ENCODE peak calls at places on chromosomes 3 and 15, in seven cellular contexts. Q, D, R, K, X, C and O are unnamed samples.

GRCh38 chr3:8639585-8639984 is 5.0 kb downstream of the SSUH2 start:
- DNase-seq in D (no peak), Q (no peak), K (no peak), X (no peak), C (no peak), R (no peak), O (no peak)

GRCh38 chr3:87298111-87298718 is 21.8 kb upstream of the POU1F1 start:
- DNase-seq in D (peak), K (peak), R (no peak), X (peak), Q (peak), C (no peak), O (no peak)

GRCh38 chr3:159782724-159783421 is 205.8 kb upstream of the IL12A start:
- DNase-seq in D (no peak), C (no peak), K (no peak), Q (no peak), R (no peak), X (no peak), O (no peak)

GRCh38 chr3:10464068-10464434 is 41.3 kb downstream of the ATP2B2 start:
- DNase-seq in D (no peak), X (no peak), R (no peak), Q (no peak), K (no peak), C (no peak), O (no peak)

GRCh38 chr3:11914041-11914440 is 67.4 kb upstream of the TAMM41 start:
- DNase-seq in Q (no peak), R (no peak), C (no peak), K (no peak), X (no peak), D (no peak), O (no peak)

GRCh38 chr15:92457642-92458041 is 64.0 kb downstream of the ST8SIA2 start:
- DNase-seq in R (no peak), C (no peak), Q (no peak), D (no peak), X (no peak), K (no peak), O (no peak)

GRCh38 chr15:78960308-78960707 is 15.5 kb upstream of the CTSH start:
- DNase-seq in D (no peak), C (no peak), X (no peak), Q (no peak), K (no peak), R (no peak), O (no peak)

GRCh38 chr15:67067161-67067853 is 1.9 kb downstream of the SMAD3 start:
- DNase-seq in Q (no peak), R (no peak), X (no peak), K (peak), D (no peak), C (no peak), O (no peak)

GRCh38 chr15:76905855-76906254 is 715 bp upstream of the SCAPER start:
- DNase-seq in K (no peak), Q (no peak), D (no peak), X (no peak), C (no peak), R (no peak), O (no peak)

GRCh38 chr15:40436892-40437753 is 3.6 kb upstream of the BAHD1 start:
- DNase-seq in K (peak), C (no peak), D (no peak), Q (no peak), R (no peak), X (no peak), O (no peak)

GRCh38 chr3:185537369-185537970 is 14.9 kb downstream of the LIPH start:
- DNase-seq in C (peak), D (peak), K (peak), X (no peak), Q (peak), R (peak), O (peak)

GRCh38 chr3:17979248-17979647 is 236.8 kb upstream of the TBC1D5 start:
- DNase-seq in X (no peak), K (peak), Q (no peak), D (no peak), R (no peak), C (no peak), O (no peak)

GRCh38 chr3:179045719-179046402 is 25.7 kb downstream of the ZMAT3 start:
- DNase-seq in Q (no peak), R (no peak), K (no peak), X (no peak), D (no peak), C (no peak), O (no peak)

GRCh38 chr3:55000546-55000945 is 72.7 kb upstream of the LRTM1 start:
- DNase-seq in Q (peak), C (peak), D (peak), X (peak), K (no peak), R (no peak), O (no peak)

GRCh38 chr3:139307601-139308146 is 36.1 kb upstream of the MRPS22 start:
- DNase-seq in C (no peak), R (no peak), X (no peak), K (no peak), D (no peak), Q (no peak), O (no peak)

GRCh38 chr3:158789592-158789991 is 12.3 kb upstream of the MFSD1 start:
- DNase-seq in C (no peak), K (no peak), D (no peak), R (no peak), Q (peak), X (no peak), O (no peak)

GRCh38 chr3:177830411-177830849 is 633.1 kb upstream of the TBL1XR1 start:
- DNase-seq in R (no peak), X (no peak), K (no peak), C (no peak), D (peak), Q (peak), O (peak)

GRCh38 chr3:181461381-181461780 is 250.3 kb upstream of the SOX2 start:
- DNase-seq in Q (no peak), D (no peak), K (no peak), C (no peak), X (no peak), R (no peak), O (no peak)

GRCh38 chr15:55869660-55870059 is 123.8 kb downstream of the NEDD4 start:
- DNase-seq in D (no peak), R (no peak), Q (no peak), K (no peak), X (no peak), C (no peak), O (no peak)

GRCh38 chr3:148078659-148079058 is 619.0 kb upstream of the AGTR1 start:
- DNase-seq in X (no peak), D (no peak), R (no peak), C (no peak), K (no peak), Q (no peak), O (no peak)

GRCh38 chr3:152964901-152965609 is 130.1 kb downstream of the P2RY1 start:
- DNase-seq in R (no peak), C (no peak), Q (no peak), X (no peak), K (no peak), D (no peak), O (no peak)

GRCh38 chr3:163261056-163261455 is 1764.4 kb downstream of the OTOL1 start:
- DNase-seq in C (no peak), Q (no peak), D (no peak), K (no peak), X (no peak), R (no peak), O (no peak)

GRCh38 chr15:70701891-70702568 is 61.3 kb downstream of the UACA start:
- DNase-seq in D (peak), X (no peak), K (no peak), C (no peak), Q (peak), R (no peak), O (no peak)

GRCh38 chr15:70698991-70699390 is 64.4 kb downstream of the UACA start:
- DNase-seq in C (no peak), K (no peak), R (no peak), D (peak), X (no peak), Q (no peak), O (no peak)

GRCh38 chr15:70702584-70702983 is 60.8 kb downstream of the UACA start:
- DNase-seq in K (no peak), D (no peak), X (no peak), Q (no peak), R (no peak), C (no peak), O (no peak)

GRCh38 chr15:70698412-70698811 is 64.9 kb downstream of the UACA start:
- DNase-seq in R (no peak), K (no peak), C (no peak), X (no peak), Q (no peak), D (no peak), O (no peak)

DNA sequence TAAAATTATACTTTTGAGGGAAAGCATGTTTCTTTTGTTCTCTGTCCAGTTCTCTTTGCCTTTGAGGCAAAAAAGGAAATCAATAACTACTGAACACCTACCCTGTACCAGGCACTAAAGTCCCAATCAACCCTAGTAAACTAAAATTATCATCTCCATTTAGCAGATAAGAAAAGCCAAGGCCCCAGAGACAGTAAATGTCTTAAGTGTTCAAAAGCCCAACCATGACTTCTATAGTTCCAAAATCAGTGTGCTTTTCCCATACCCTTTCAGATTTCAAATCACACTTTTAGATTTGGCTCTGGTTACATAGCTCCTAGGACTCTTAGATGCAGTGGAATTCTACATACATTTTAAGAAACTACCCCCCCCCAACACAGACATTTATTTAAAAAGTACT is 63.5 kb downstream of the UACA start:
- DNase-seq in Q (no peak), K (no peak), X (no peak), D (no peak), R (no peak), C (no peak), O (no peak)
- H3K27ac ChIP-seq in Q (no peak), K (no peak), X (no peak), D (no peak), R (peak), C (no peak), O (peak)

GRCh38 chr3:58999779-59000170 is 50.0 kb downstream of the CFAP20DC start:
- DNase-seq in D (peak), R (no peak), X (no peak), Q (no peak), C (no peak), K (no peak), O (no peak)

GRCh38 chr3:58996730-58997129 is 53.1 kb downstream of the CFAP20DC start:
- DNase-seq in R (no peak), C (no peak), X (no peak), K (peak), Q (no peak), D (no peak), O (no peak)

GRCh38 chr3:58999134-58999778 is 50.6 kb downstream of the CFAP20DC start:
- DNase-seq in Q (no peak), R (no peak), X (no peak), C (no peak), K (no peak), D (peak), O (no peak)

GRCh38 chr3:59001675-59002074 is 48.1 kb downstream of the CFAP20DC start:
- DNase-seq in C (no peak), X (no peak), K (no peak), D (no peak), R (no peak), Q (no peak), O (no peak)

GRCh38 chr3:58998476-58999117 is 51.2 kb downstream of the CFAP20DC start:
- DNase-seq in D (peak), C (no peak), R (no peak), K (no peak), X (peak), Q (peak), O (no peak)
- H3K27ac ChIP-seq in D (peak), C (no peak), R (no peak), K (no peak), X (peak), Q (no peak), O (no peak)

DNA sequence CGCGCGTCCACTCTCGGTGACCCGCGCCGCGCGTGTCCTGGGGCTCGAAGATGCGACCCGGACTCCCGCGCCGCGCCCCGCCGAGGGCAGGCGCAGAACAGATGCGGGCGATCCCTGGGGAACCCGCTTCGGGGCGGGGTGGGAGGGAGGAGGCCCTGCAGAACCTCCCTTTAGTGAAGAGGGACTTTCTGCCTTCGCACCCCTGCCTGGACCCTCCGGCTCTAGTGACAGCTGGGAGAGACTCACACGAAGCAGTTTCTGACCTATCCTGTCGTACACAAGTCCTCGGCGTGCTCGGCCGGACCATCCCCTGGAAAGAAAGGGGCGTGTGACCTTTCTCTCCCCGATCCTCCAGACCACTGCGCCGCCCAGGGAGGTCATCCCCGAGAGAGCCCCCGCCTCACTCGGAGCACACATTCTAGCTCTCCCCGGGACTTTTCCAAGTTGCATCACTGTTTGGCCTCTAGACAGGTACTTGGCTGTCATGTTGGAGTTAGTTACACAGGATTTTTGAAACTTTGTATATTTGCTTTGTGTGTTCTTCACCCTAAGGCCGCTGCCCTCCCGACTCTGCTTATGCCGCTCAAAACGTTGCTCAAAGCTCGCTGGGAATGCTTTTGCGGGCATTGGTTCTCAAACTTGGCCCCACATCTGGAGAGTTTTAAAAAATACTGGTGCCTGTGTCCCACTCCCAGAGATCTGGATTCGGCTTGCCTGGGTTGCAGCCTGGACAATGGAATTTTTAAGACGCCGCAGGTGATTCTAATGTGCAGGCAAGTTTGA is 581 bp downstream of the CGNL1 start:
- DNase-seq in D (no peak), C (peak), K (peak), R (peak), X (no peak), Q (peak), O (peak)
- H3K27ac ChIP-seq in D (no peak), C (peak), K (no peak), R (peak), X (no peak), Q (no peak), O (peak)

GRCh38 chr15:52255008-52255407 is 40.6 kb downstream of the MYO5C start:
- DNase-seq in D (peak), Q (no peak), C (no peak), X (no peak), R (no peak), K (no peak), O (no peak)
- H3K27ac ChIP-seq in D (peak), Q (no peak), C (no peak), X (no peak), R (no peak), K (no peak), O (no peak)

GRCh38 chr3:146335386-146335785 is 84.5 kb upstream of the PLSCR4 start:
- DNase-seq in R (no peak), Q (no peak), K (no peak), X (no peak), C (no peak), D (no peak), O (no peak)
- H3K27ac ChIP-seq in R (no peak), Q (no peak), K (no peak), X (no peak), C (no peak), D (no peak), O (no peak)